ENCODE peak calls at places on chromosome 17, in six cellular contexts. One of them, this sample, is unnamed.

GRCh38 chr17:41333836-41334235 is 16.8 kb downstream of the KRT33A start:
- DNase-seq in neural progenitor cell: no peak
- DNase-seq in body of pancreas: no peak
- DNase-seq in fibroblast of lung: no peak
- DNase-seq in colonic mucosa: no peak
- DNase-seq in MM.1S: no peak
- DNase-seq in this sample: no peak

GRCh38 chr17:27346228-27346899 is 52.5 kb downstream of the WSB1 start:
- DNase-seq in fibroblast of lung: no peak
- DNase-seq in MM.1S: no peak
- DNase-seq in colonic mucosa: no peak
- DNase-seq in neural progenitor cell: no peak
- DNase-seq in body of pancreas: no peak
- DNase-seq in this sample: no peak

GRCh38 chr17:19876524-19877161 is 8.9 kb upstream of the ULK2 start:
- DNase-seq in fibroblast of lung: no peak
- DNase-seq in body of pancreas: peak; percentile 68
- DNase-seq in neural progenitor cell: no peak
- DNase-seq in colonic mucosa: peak; percentile 26
- DNase-seq in MM.1S: no peak
- DNase-seq in this sample: no peak

GRCh38 chr17:48582750-48583069 is 4.6 kb upstream of the HOXB4 start:
- DNase-seq in MM.1S: no peak
- DNase-seq in fibroblast of lung: no peak
- DNase-seq in body of pancreas: no peak
- DNase-seq in neural progenitor cell: no peak
- DNase-seq in colonic mucosa: no peak
- DNase-seq in this sample: no peak

GRCh38 chr17:71409712-71410111 is 711.1 kb upstream of the SOX9 start:
- DNase-seq in MM.1S: no peak
- DNase-seq in body of pancreas: no peak
- DNase-seq in fibroblast of lung: peak; percentile 92
- DNase-seq in neural progenitor cell: no peak
- DNase-seq in colonic mucosa: no peak
- DNase-seq in this sample: peak; percentile 96

GRCh38 chr17:14341866-14342265 is 41.0 kb downstream of the HS3ST3B1 start:
- DNase-seq in MM.1S: no peak
- DNase-seq in fibroblast of lung: peak; percentile 25
- DNase-seq in body of pancreas: no peak
- DNase-seq in colonic mucosa: no peak
- DNase-seq in neural progenitor cell: peak; percentile 39
- DNase-seq in this sample: no peak

GRCh38 chr17:28173801-28174200 is 131.3 kb downstream of the NLK start:
- DNase-seq in neural progenitor cell: no peak
- DNase-seq in MM.1S: no peak
- DNase-seq in colonic mucosa: no peak
- DNase-seq in fibroblast of lung: peak; percentile 42
- DNase-seq in body of pancreas: no peak
- DNase-seq in this sample: peak; percentile 2

GRCh38 chr17:4577386-4577993 is 6.8 kb upstream of the SMTNL2 start:
- DNase-seq in MM.1S: no peak
- DNase-seq in body of pancreas: no peak
- DNase-seq in neural progenitor cell: no peak
- DNase-seq in colonic mucosa: no peak
- DNase-seq in fibroblast of lung: no peak
- DNase-seq in this sample: no peak

GRCh38 chr17:67365762-67366192 is 600 bp downstream of the PSMD12 start:
- DNase-seq in MM.1S: no peak
- DNase-seq in neural progenitor cell: no peak
- DNase-seq in colonic mucosa: no peak
- DNase-seq in body of pancreas: peak; percentile 43
- DNase-seq in fibroblast of lung: peak; percentile 80
- DNase-seq in this sample: peak; percentile 65

GRCh38 chr17:81898029-81898866 is 3.8 kb upstream of the NPB start:
- DNase-seq in fibroblast of lung: peak; percentile 94
- DNase-seq in neural progenitor cell: no peak
- DNase-seq in body of pancreas: no peak
- DNase-seq in colonic mucosa: no peak
- DNase-seq in MM.1S: no peak
- DNase-seq in this sample: peak; percentile 89

GRCh38 chr17:66970797-66971196 is 6.3 kb downstream of the CACNG4 start:
- DNase-seq in neural progenitor cell: no peak
- DNase-seq in MM.1S: no peak
- DNase-seq in fibroblast of lung: no peak
- DNase-seq in body of pancreas: no peak
- DNase-seq in colonic mucosa: no peak
- DNase-seq in this sample: no peak

GRCh38 chr17:16516594-16517018 is 24.6 kb upstream of the LRRC75A start:
- DNase-seq in fibroblast of lung: peak; percentile 85
- DNase-seq in MM.1S: no peak
- DNase-seq in colonic mucosa: no peak
- DNase-seq in body of pancreas: no peak
- DNase-seq in neural progenitor cell: peak; percentile 54
- DNase-seq in this sample: peak; percentile 44

GRCh38 chr17:81018044-81018802 is 16.7 kb upstream of the BAIAP2 start:
- DNase-seq in colonic mucosa: peak; percentile 69
- DNase-seq in fibroblast of lung: peak; percentile 59
- DNase-seq in neural progenitor cell: peak; percentile 82
- DNase-seq in MM.1S: peak; percentile 55
- DNase-seq in body of pancreas: no peak
- DNase-seq in this sample: peak; percentile 52

GRCh38 chr17:80604007-80604728 is 59.5 kb downstream of the RPTOR start:
- DNase-seq in colonic mucosa: no peak
- DNase-seq in body of pancreas: no peak
- DNase-seq in fibroblast of lung: no peak
- DNase-seq in neural progenitor cell: no peak
- DNase-seq in MM.1S: no peak
- DNase-seq in this sample: no peak

GRCh38 chr17:10403589-10403988 is 18.2 kb downstream of the MYH8 start:
- DNase-seq in MM.1S: no peak
- DNase-seq in body of pancreas: no peak
- DNase-seq in neural progenitor cell: no peak
- DNase-seq in colonic mucosa: peak; percentile 58
- DNase-seq in fibroblast of lung: no peak
- DNase-seq in this sample: no peak

GRCh38 chr17:50211249-50212120 is 10.1 kb upstream of the COL1A1 start:
- DNase-seq in fibroblast of lung: no peak
- DNase-seq in colonic mucosa: no peak
- DNase-seq in neural progenitor cell: no peak
- DNase-seq in body of pancreas: no peak
- DNase-seq in MM.1S: no peak
- DNase-seq in this sample: peak; percentile 78

GRCh38 chr17:34609210-34609609 is 29.8 kb downstream of the TMEM132E start:
- DNase-seq in neural progenitor cell: no peak
- DNase-seq in colonic mucosa: no peak
- DNase-seq in MM.1S: no peak
- DNase-seq in body of pancreas: no peak
- DNase-seq in fibroblast of lung: no peak
- DNase-seq in this sample: no peak

GRCh38 chr17:58993322-58993721 is 113.4 kb downstream of the TRIM37 start:
- DNase-seq in body of pancreas: no peak
- DNase-seq in neural progenitor cell: no peak
- DNase-seq in MM.1S: no peak
- DNase-seq in fibroblast of lung: peak; percentile 7
- DNase-seq in colonic mucosa: no peak
- DNase-seq in this sample: no peak

GRCh38 chr17:44536090-44536960 is 21.0 kb upstream of the FZD2 start:
- DNase-seq in MM.1S: no peak
- DNase-seq in colonic mucosa: no peak
- DNase-seq in fibroblast of lung: peak; percentile 10
- DNase-seq in body of pancreas: peak; percentile 31
- DNase-seq in neural progenitor cell: no peak
- DNase-seq in this sample: peak; percentile 61

GRCh38 chr17:57006040-57006439 is 28.1 kb downstream of the SCPEP1 start:
- DNase-seq in body of pancreas: no peak
- DNase-seq in colonic mucosa: no peak
- DNase-seq in fibroblast of lung: no peak
- DNase-seq in MM.1S: no peak
- DNase-seq in neural progenitor cell: no peak
- DNase-seq in this sample: no peak

GRCh38 chr17:44995602-44996001 is 27.5 kb upstream of the C1QL1 start:
- DNase-seq in colonic mucosa: no peak
- DNase-seq in fibroblast of lung: no peak
- DNase-seq in MM.1S: no peak
- DNase-seq in neural progenitor cell: no peak
- DNase-seq in body of pancreas: no peak
- DNase-seq in this sample: no peak

GRCh38 chr17:22310717-22311686 is 618.7 kb downstream of the KCNJ18 start:
- DNase-seq in body of pancreas: no peak
- DNase-seq in MM.1S: peak; percentile 36
- DNase-seq in neural progenitor cell: no peak
- DNase-seq in fibroblast of lung: no peak
- DNase-seq in colonic mucosa: no peak
- DNase-seq in this sample: no peak

GRCh38 chr17:82367724-82368524 is 3.6 kb upstream of the UTS2R start:
- DNase-seq in neural progenitor cell: no peak
- DNase-seq in body of pancreas: no peak
- DNase-seq in colonic mucosa: no peak
- DNase-seq in fibroblast of lung: no peak
- DNase-seq in MM.1S: no peak
- DNase-seq in this sample: no peak

GRCh38 chr17:78923660-78924453 is 1.3 kb downstream of the TIMP2 start:
- DNase-seq in body of pancreas: peak; percentile 96
- DNase-seq in MM.1S: peak; percentile 97
- DNase-seq in neural progenitor cell: peak; percentile 40
- DNase-seq in colonic mucosa: peak; percentile 94
- DNase-seq in fibroblast of lung: no peak
- DNase-seq in this sample: no peak

GRCh38 chr17:27573971-27574525 is 56.9 kb upstream of the LGALS9 start:
- DNase-seq in neural progenitor cell: no peak
- DNase-seq in colonic mucosa: no peak
- DNase-seq in body of pancreas: no peak
- DNase-seq in MM.1S: no peak
- DNase-seq in fibroblast of lung: peak; percentile 75
- DNase-seq in this sample: peak; percentile 76

GRCh38 chr17:59436900-59437299 is 105.4 kb downstream of the YPEL2 start:
- DNase-seq in MM.1S: no peak
- DNase-seq in fibroblast of lung: no peak
- DNase-seq in neural progenitor cell: no peak
- DNase-seq in colonic mucosa: no peak
- DNase-seq in body of pancreas: no peak
- DNase-seq in this sample: no peak

GRCh38 chr17:79123988-79124387 is 49.4 kb downstream of the ENGASE start:
- DNase-seq in MM.1S: no peak
- DNase-seq in body of pancreas: no peak
- DNase-seq in neural progenitor cell: no peak
- DNase-seq in fibroblast of lung: no peak
- DNase-seq in colonic mucosa: no peak
- DNase-seq in this sample: no peak

GRCh38 chr17:36755586-36755985 is 154.2 kb downstream of the MRM1 start:
- DNase-seq in MM.1S: peak; percentile 23
- DNase-seq in neural progenitor cell: peak; percentile 70
- DNase-seq in fibroblast of lung: no peak
- DNase-seq in colonic mucosa: peak; percentile 74
- DNase-seq in body of pancreas: no peak
- DNase-seq in this sample: no peak
- TF ChIP-seq CTCF in MM.1S: peak; percentile 50
- TF ChIP-seq CTCF in neural progenitor cell: peak; percentile 62
- TF ChIP-seq CTCF in fibroblast of lung: no peak
- TF ChIP-seq CTCF in colonic mucosa: peak; percentile 33
- TF ChIP-seq CTCF in body of pancreas: no peak
- TF ChIP-seq CTCF in this sample: no peak

GRCh38 chr17:21129023-21129681 is 2.4 kb downstream of the DHRS7B start:
- DNase-seq in neural progenitor cell: no peak
- DNase-seq in fibroblast of lung: peak; percentile 34
- DNase-seq in body of pancreas: peak; percentile 24
- DNase-seq in MM.1S: no peak
- DNase-seq in colonic mucosa: no peak
- DNase-seq in this sample: peak; percentile 81
- TF ChIP-seq CTCF in neural progenitor cell: peak; percentile 25
- TF ChIP-seq CTCF in fibroblast of lung: peak; percentile 70
- TF ChIP-seq CTCF in body of pancreas: peak; percentile 44
- TF ChIP-seq CTCF in MM.1S: peak; percentile 18
- TF ChIP-seq CTCF in colonic mucosa: no peak
- TF ChIP-seq CTCF in this sample: peak; percentile 80

GRCh38 chr17:64494121-64494520 is 2.7 kb downstream of the POLG2 start:
- DNase-seq in MM.1S: no peak
- DNase-seq in fibroblast of lung: no peak
- DNase-seq in neural progenitor cell: no peak
- DNase-seq in colonic mucosa: no peak
- DNase-seq in body of pancreas: no peak
- DNase-seq in this sample: no peak

GRCh38 chr17:64497565-64498035 is 746 bp upstream of the POLG2 start:
- DNase-seq in colonic mucosa: no peak
- DNase-seq in MM.1S: no peak
- DNase-seq in body of pancreas: no peak
- DNase-seq in neural progenitor cell: no peak
- DNase-seq in fibroblast of lung: no peak
- DNase-seq in this sample: no peak

GRCh38 chr17:64496348-64496785 is 487 bp downstream of the POLG2 start:
- DNase-seq in MM.1S: no peak
- DNase-seq in neural progenitor cell: no peak
- DNase-seq in body of pancreas: no peak
- DNase-seq in colonic mucosa: no peak
- DNase-seq in fibroblast of lung: no peak
- DNase-seq in this sample: no peak

GRCh38 chr17:64498308-64499203 is 1.7 kb upstream of the POLG2 start:
- DNase-seq in body of pancreas: no peak
- DNase-seq in colonic mucosa: no peak
- DNase-seq in fibroblast of lung: no peak
- DNase-seq in MM.1S: no peak
- DNase-seq in neural progenitor cell: peak; percentile 27
- DNase-seq in this sample: no peak

DNA sequence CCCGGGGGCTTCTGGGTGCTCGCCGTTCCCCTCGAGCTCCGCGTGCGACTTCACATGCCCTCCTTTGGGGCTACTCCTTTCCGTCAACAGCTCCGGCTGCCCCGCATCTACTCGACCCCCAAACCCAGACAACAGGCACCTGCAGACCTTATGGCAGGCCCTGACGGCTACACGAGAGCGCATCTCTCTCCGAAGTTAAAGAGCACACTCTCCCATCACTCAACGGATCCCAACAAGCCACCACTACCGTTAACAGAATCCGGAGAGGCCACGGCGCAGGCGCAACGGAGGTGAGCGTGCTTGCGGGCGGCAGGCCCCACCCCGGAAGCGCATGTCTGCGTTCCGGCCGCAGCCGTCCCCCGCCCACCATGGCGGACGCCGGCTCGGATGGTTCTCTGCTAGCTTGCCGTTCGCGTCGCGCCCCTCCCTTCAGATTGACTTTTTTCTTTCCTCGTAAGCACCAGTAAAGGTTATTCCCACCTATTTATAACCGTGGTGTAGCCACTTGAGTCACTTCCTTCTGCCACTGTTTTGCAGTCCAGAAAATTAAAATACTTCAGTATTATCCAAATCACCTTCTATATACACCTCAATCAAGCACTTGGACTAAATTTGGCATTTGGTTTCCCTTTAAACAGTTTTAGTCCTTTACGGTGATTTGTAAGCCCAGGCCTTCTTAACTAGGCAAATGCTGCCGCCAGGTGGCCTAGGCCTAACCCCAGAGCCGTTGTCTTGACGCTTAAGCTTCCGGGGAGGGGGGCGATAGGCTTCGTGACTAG is at the start of gene POLG2:
- DNase-seq in body of pancreas: peak; percentile 95
- DNase-seq in fibroblast of lung: peak; percentile 93
- DNase-seq in MM.1S: peak; percentile 95
- DNase-seq in neural progenitor cell: peak; percentile 97
- DNase-seq in colonic mucosa: peak; percentile 96
- DNase-seq in this sample: peak; percentile 92
- TF ChIP-seq CTCF in body of pancreas: peak; percentile 45
- TF ChIP-seq CTCF in fibroblast of lung: peak; percentile 52
- TF ChIP-seq CTCF in MM.1S: peak; percentile 68
- TF ChIP-seq CTCF in neural progenitor cell: peak; percentile 70
- TF ChIP-seq CTCF in colonic mucosa: peak; percentile 28
- TF ChIP-seq CTCF in this sample: peak; percentile 59

GRCh38 chr17:61399131-61400057 is at the start of gene TBX2:
- DNase-seq in fibroblast of lung: peak; percentile 93
- DNase-seq in colonic mucosa: peak; percentile 50
- DNase-seq in neural progenitor cell: peak; percentile 67
- DNase-seq in MM.1S: peak; percentile 72
- DNase-seq in body of pancreas: peak; percentile 59
- DNase-seq in this sample: peak; percentile 79
- TF ChIP-seq CTCF in fibroblast of lung: no peak
- TF ChIP-seq CTCF in colonic mucosa: no peak
- TF ChIP-seq CTCF in neural progenitor cell: peak; percentile 23
- TF ChIP-seq CTCF in MM.1S: no peak
- TF ChIP-seq CTCF in body of pancreas: no peak
- TF ChIP-seq CTCF in this sample: no peak

This sample was measured in AG10803.